ENCODE peak calls at places on chromosomes 4 and X, in nine cellular contexts. Y is M059J; A is heart left ventricle; X is CD4-positive, CD25-positive, alpha-beta regulatory T cell; R is NCI-H748 treated with DMSO at 0.1 percent for 48 hours; M is CD8-positive, alpha-beta T cell; K is upper lobe of right lung; C is C1 segment of cervical spinal cord; U is SW480. E is an unnamed sample.
A peak's percentile ranks its signal among the peaks of the same experiment; 100 is the strongest.

GRCh38 chr4:171813195-171813955 is at the start of gene GALNTL6:
- DNase-seq in Y (no peak), A (no peak), X (no peak), R (peak; percentile 35), M (no peak), K (no peak), C (no peak), U (no peak), E (no peak)

GRCh38 chr4:88655226-88655625 is 42.4 kb downstream of the NAP1L5 start:
- DNase-seq in Y (no peak), A (no peak), X (no peak), R (no peak), M (no peak), K (no peak), C (no peak), U (no peak), E (no peak)

GRCh38 chrX:42505057-42505456 is 272.9 kb downstream of the PPP1R2C start:
- DNase-seq in Y (no peak), A (no peak), X (no peak), R (no peak), M (no peak), K (no peak), C (no peak), U (no peak), E (no peak)

GRCh38 chr4:31391976-31392375 is 671.8 kb downstream of the PCDH7 start:
- DNase-seq in Y (no peak), A (no peak), X (no peak), R (no peak), M (no peak), K (no peak), C (no peak), U (no peak), E (no peak)

GRCh38 chr4:10157478-10158354 is 41.1 kb upstream of the WDR1 start:
- DNase-seq in Y (peak; percentile 77), A (peak; percentile 44), X (peak; percentile 58), R (peak; percentile 50), M (peak; percentile 14), K (no peak), C (no peak), U (peak; percentile 61), E (peak; percentile 75)

GRCh38 chr4:26289421-26289820 is 31.4 kb upstream of the RBPJ start:
- DNase-seq in Y (peak; percentile 75), A (no peak), X (no peak), R (no peak), M (no peak), K (no peak), C (no peak), U (no peak), E (no peak)

GRCh38 chrX:20412871-20413486 is 146.3 kb upstream of the RPS6KA3 start:
- DNase-seq in Y (no peak), A (peak; percentile 8), X (peak; percentile 84), R (no peak), M (peak; percentile 42), K (no peak), C (no peak), U (no peak), E (no peak)

GRCh38 chr4:47675810-47676209 is 162.1 kb downstream of the CORIN start:
- DNase-seq in Y (no peak), A (no peak), X (no peak), R (no peak), M (no peak), K (no peak), C (no peak), U (no peak), E (no peak)

GRCh38 chr4:79598801-79599200 is 190.8 kb upstream of the GK2 start:
- DNase-seq in Y (no peak), A (no peak), X (no peak), R (no peak), M (no peak), K (no peak), C (no peak), U (no peak), E (no peak)

GRCh38 chr4:17030543-17030942 is 132.1 kb upstream of the LDB2 start:
- DNase-seq in Y (peak; percentile 95), A (no peak), X (no peak), R (no peak), M (no peak), K (no peak), C (no peak), U (no peak), E (no peak)

GRCh38 chr4:125313497-125313896 is 1.3 kb upstream of the FAT4 start:
- DNase-seq in Y (peak; percentile 78), A (peak; percentile 49), X (peak; percentile 61), R (peak; percentile 63), M (no peak), K (no peak), C (no peak), U (peak; percentile 56), E (peak; percentile 82)

GRCh38 chrX:42697544-42697943 is 80.4 kb downstream of the PPP1R2C start:
- DNase-seq in Y (no peak), A (no peak), X (no peak), R (no peak), M (no peak), K (no peak), C (no peak), U (no peak), E (no peak)

GRCh38 chrX:115259238-115259875 is 25.5 kb upstream of the LRCH2 start:
- DNase-seq in Y (peak; percentile 88), A (no peak), X (no peak), R (no peak), M (no peak), K (no peak), C (no peak), U (no peak), E (no peak)

GRCh38 chrX:30864383-30864785 is 24.7 kb downstream of the TAB3 start:
- DNase-seq in Y (no peak), A (peak; percentile 5), X (no peak), R (no peak), M (no peak), K (no peak), C (no peak), U (no peak), E (no peak)